ENCODE peak calls at places on chromosomes 2 and 18, in seven cellular contexts. P, Y, F, T, J, H and B are unnamed samples.

GRCh38 chr2:12074126-12074883 is 327.9 kb downstream of the LPIN1 start:
- DNase-seq in P (peak), Y (peak), H (no peak), J (no peak), F (peak), T (no peak), B (no peak)

GRCh38 chr18:43863180-43863579 is 585.9 kb upstream of the SYT4 start:
- DNase-seq in T (no peak), F (no peak), P (no peak), H (no peak), J (no peak), Y (no peak), B (no peak)

GRCh38 chr2:190838492-190838910 is 42.1 kb upstream of the GLS start:
- DNase-seq in P (no peak), H (no peak), Y (no peak), J (no peak), T (no peak), F (no peak), B (no peak)

GRCh38 chr2:119338826-119339561 is 27.6 kb downstream of the C2orf76 start:
- DNase-seq in T (no peak), P (peak), Y (peak), J (no peak), H (no peak), F (no peak), B (no peak)

GRCh38 chr2:160338891-160339290 is 138.8 kb upstream of the ITGB6 start:
- DNase-seq in T (no peak), J (no peak), F (no peak), P (no peak), H (no peak), Y (no peak), B (no peak)

GRCh38 chr2:157355618-157356017 is 30.0 kb upstream of the ERMN start:
- DNase-seq in P (no peak), J (no peak), H (no peak), T (peak), Y (no peak), F (no peak), B (no peak)

GRCh38 chr2:108492364-108492763 is 41.9 kb upstream of the LIMS1 start:
- DNase-seq in J (peak), T (no peak), P (no peak), H (no peak), Y (no peak), F (no peak), B (no peak)

GRCh38 chr2:216700088-216700567 is 4.8 kb upstream of the IGFBP5 start:
- DNase-seq in F (peak), H (no peak), Y (no peak), J (no peak), P (no peak), T (no peak), B (no peak)

GRCh38 chr2:232293191-232293590 is 85.4 kb upstream of the ALPP start:
- DNase-seq in T (no peak), Y (no peak), H (no peak), F (no peak), J (no peak), P (no peak), B (no peak)

GRCh38 chr2:67463810-67464209 is 66.7 kb downstream of the ETAA1 start:
- DNase-seq in J (no peak), T (peak), F (no peak), Y (peak), P (no peak), H (no peak), B (peak)

GRCh38 chr2:236128321-236128720 is 39.9 kb downstream of the GBX2 start:
- DNase-seq in Y (no peak), T (no peak), P (no peak), F (no peak), J (no peak), H (no peak), B (no peak)

DNA sequence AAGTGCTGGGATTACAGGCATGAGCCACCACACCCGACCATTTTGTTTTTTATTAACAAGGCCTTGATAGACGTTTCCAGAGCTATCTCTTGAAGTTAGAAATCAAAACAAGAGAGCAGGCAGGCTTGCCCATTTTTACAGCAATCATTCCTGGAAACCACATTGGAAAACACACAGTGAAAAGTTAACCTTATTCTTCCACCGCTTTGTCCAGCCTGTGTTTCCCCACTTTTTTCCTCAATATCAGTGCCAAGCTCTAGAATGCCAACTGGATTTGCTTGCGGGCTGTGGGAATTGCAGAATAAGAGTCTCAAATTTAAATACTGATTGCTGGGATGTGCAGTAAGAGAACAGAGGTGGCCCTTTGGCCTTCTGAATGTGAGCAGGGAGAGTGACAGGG is 15.7 kb downstream of the CYP1B1 start:
- DNase-seq in Y (no peak), F (no peak), P (no peak), J (no peak), H (no peak), T (no peak), B (no peak)
- TF ChIP-seq JUND in Y (no peak), F (no peak), P (no peak), J (no peak), H (no peak), T (no peak), B (no peak)

GRCh38 chr2:97985998-97986397 is 9.8 kb downstream of the TMEM131 start:
- DNase-seq in F (no peak), P (no peak), Y (no peak), T (no peak), J (no peak), H (no peak), B (no peak)

GRCh38 chr2:97992836-97993825 is 2.6 kb downstream of the TMEM131 start:
- DNase-seq in T (no peak), J (no peak), H (no peak), P (no peak), Y (no peak), F (no peak), B (no peak)

GRCh38 chr2:97991081-97991856 is 4.5 kb downstream of the TMEM131 start:
- DNase-seq in J (no peak), F (no peak), T (no peak), P (no peak), Y (no peak), H (no peak), B (no peak)

GRCh38 chr2:97983698-97984097 is 12.1 kb downstream of the TMEM131 start:
- DNase-seq in T (no peak), F (no peak), P (no peak), H (no peak), J (no peak), Y (no peak), B (no peak)

GRCh38 chr2:97988722-97989121 is 7.0 kb downstream of the TMEM131 start:
- DNase-seq in F (no peak), Y (no peak), T (no peak), J (no peak), H (no peak), P (no peak), B (no peak)
- TF ChIP-seq JUND in F (no peak), Y (no peak), T (no peak), J (no peak), H (no peak), P (no peak), B (no peak)

DNA sequence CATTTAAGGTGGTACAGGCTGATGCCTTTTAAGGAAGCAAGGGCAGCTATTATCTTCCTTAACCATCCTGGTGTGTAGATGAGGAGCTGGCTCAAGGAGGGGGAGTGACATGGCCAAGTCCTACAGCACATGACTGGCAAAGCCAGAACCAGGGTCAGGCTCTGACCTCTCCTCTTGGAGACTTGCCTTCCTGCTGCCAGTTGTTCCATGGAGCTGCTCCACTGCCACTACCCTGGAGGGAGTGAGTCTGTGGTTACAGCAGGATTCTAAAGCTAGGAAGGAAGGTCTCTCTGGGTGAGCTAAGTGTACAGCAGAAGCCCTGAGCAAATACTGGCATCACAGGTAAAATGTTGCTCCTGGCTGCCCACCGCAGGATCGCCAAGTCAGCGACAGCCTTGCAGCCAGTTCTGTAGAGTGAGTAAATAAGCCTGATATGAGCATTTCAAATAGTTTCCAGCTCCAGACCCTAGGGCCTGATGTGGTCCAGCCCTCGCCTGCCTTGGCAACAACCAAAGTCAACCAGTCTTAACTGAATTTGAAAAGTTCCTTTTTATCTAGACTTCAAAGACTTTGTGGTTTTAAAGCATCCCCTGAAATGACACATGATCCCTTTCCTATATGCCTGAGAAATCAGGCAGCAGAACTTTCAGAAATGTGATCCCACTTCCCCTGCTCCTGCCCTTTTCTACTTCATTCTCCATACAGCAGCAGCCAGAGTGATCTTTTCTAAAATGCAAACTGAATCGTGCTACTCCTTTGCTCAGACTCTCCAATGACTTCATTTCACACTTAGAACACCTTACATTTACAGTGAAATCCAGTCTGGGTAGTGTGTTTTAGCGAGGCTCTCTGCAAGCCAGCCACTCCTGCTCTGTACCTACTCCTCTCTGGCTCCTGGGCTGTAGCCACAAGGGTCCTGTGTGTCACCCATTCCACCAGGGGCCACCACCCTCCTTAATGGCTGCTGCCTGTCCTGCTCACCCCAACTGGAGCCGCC is 114.3 kb downstream of the MGAT5 start:
- DNase-seq in F (no peak), T (no peak), H (no peak), J (peak), Y (no peak), P (no peak), B (no peak)
- TF ChIP-seq JUND in F (no peak), T (no peak), H (no peak), J (no peak), Y (no peak), P (no peak), B (no peak)

GRCh38 chr2:65128297-65129190 is 1.4 kb downstream of the RAB1A start:
- DNase-seq in Y (no peak), P (no peak), H (no peak), T (no peak), F (no peak), J (no peak), B (no peak)

GRCh38 chr2:65130440-65131175 is 702 bp upstream of the RAB1A start:
- DNase-seq in Y (no peak), J (no peak), P (peak), H (no peak), T (no peak), F (no peak), B (no peak)

GRCh38 chr2:65129613-65130439 is at the start of gene RAB1A:
- DNase-seq in P (peak), F (peak), Y (peak), J (peak), T (peak), H (peak), B (peak)

GRCh38 chr2:65133626-65134025 is 3.7 kb upstream of the RAB1A start:
- DNase-seq in P (no peak), H (no peak), J (no peak), Y (peak), F (no peak), T (no peak), B (no peak)

DNA sequence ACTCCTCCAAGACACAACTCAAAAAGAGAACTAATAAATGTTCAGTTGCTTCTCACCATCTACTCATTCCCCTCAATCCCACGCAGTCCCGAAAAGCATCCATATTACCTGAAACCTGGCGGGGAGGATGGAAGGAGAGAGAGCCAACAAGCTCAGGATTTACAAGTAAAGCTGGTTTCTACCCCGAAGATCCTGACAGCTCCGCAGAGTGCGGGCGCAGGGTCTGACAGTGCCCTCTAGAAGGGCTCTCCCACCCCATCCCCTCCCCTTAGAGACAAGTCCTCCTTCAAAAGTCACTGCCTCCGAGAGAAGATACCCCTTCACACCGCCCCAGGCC is 662 bp downstream of the RAB1A start:
- DNase-seq in Y (no peak), P (no peak), F (no peak), H (no peak), J (no peak), T (no peak), B (peak)
- TF ChIP-seq JUND in Y (no peak), P (no peak), F (no peak), H (no peak), J (no peak), T (no peak), B (no peak)

GRCh38 chr2:233711312-233712008 is 1.2 kb upstream of the UGT1A5 start:
- DNase-seq in J (peak), T (peak), F (peak), P (peak), Y (peak), H (peak), B (peak)
- TF ChIP-seq JUND in J (no peak), T (no peak), F (no peak), P (no peak), Y (no peak), H (no peak), B (no peak)

GRCh38 chr18:79684787-79685186 is 5.2 kb downstream of the CTDP1 start:
- DNase-seq in Y (no peak), J (no peak), H (no peak), P (no peak), F (peak), T (no peak), B (no peak)

GRCh38 chr18:79685281-79685680 is 5.7 kb downstream of the CTDP1 start:
- DNase-seq in Y (no peak), P (no peak), J (no peak), T (no peak), F (peak), H (no peak), B (no peak)

GRCh38 chr18:79690071-79690470 is 10.5 kb downstream of the CTDP1 start:
- DNase-seq in Y (no peak), T (no peak), H (no peak), F (peak), J (no peak), P (no peak), B (no peak)

GRCh38 chr18:79685971-79686370 is 6.4 kb downstream of the CTDP1 start:
- DNase-seq in J (no peak), T (no peak), F (no peak), Y (no peak), H (no peak), P (no peak), B (no peak)

GRCh38 chr18:79687806-79688205 is 8.2 kb downstream of the CTDP1 start:
- DNase-seq in P (no peak), F (peak), H (no peak), J (no peak), Y (no peak), T (no peak), B (peak)
- TF ChIP-seq JUND in P (no peak), F (no peak), H (no peak), J (no peak), Y (no peak), T (no peak), B (no peak)

DNA sequence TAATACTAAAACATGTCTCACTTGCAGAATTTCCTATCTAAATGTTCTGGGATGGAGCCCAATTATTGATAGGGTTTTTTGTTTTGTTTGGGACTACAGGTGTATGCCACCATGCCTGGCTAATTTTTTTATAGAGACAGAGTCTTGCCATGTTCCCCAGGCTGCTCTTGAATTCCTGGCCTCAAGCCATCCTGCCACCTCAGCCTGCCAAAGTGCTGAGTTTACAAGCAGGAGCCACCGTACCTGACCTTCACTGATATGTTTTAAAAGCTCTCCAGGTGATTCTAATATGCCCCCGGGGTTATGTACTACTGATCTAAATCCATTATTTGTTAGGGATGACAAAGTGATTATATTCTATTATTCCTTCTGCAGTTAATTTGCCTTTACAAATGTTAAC is 2.2 kb downstream of the ELAC1 start:
- DNase-seq in J (no peak), Y (no peak), H (no peak), P (no peak), F (no peak), T (no peak), B (no peak)
- TF ChIP-seq JUND in J (no peak), Y (no peak), H (no peak), P (no peak), F (no peak), T (no peak), B (peak)

DNA sequence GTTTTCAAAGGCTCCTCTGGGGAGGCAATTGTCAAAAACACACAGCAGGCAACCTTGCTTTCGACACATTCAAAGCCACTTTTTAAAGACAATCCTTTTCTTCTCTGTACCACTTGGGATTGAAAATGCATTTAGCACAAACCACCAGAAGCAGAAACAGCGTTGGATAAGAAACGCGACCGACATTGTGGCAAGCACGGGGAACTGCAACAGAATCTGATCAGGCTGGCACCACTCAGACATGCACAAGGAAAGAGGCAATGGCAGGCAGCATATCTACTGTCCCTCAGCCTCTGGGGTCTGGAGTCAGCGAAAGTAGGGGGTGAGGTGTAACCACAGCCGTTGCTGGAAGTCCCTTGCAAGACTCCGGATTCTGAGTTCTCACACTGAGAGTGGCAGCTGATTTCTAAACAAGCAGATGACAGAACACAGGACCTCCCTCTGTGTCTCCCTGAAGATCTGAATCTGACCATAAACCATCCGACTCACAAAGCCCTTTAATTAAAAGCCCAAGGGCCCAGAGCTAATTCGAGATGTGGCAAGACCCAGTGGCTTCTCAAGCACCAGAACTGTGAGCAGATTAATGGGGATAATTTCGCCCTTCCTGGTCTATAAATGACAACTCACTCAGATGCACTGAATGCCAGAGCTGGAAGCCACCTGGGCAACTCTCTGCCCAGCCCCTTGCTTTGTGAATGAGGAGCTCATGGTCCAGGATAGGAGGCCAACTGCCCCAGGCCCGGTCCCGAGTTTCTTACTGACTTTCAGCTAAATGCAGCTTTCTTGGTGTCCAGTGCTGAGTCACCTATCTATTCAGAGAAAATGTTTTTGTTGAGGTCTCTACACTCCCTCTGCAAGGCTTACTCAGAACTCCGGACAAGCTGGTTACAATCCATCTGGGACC is 29.6 kb downstream of the CYRIA start:
- DNase-seq in T (no peak), F (peak), H (no peak), P (no peak), J (no peak), Y (peak), B (peak)
- TF ChIP-seq JUND in T (no peak), F (no peak), H (no peak), P (no peak), J (no peak), Y (peak), B (no peak)

DNA sequence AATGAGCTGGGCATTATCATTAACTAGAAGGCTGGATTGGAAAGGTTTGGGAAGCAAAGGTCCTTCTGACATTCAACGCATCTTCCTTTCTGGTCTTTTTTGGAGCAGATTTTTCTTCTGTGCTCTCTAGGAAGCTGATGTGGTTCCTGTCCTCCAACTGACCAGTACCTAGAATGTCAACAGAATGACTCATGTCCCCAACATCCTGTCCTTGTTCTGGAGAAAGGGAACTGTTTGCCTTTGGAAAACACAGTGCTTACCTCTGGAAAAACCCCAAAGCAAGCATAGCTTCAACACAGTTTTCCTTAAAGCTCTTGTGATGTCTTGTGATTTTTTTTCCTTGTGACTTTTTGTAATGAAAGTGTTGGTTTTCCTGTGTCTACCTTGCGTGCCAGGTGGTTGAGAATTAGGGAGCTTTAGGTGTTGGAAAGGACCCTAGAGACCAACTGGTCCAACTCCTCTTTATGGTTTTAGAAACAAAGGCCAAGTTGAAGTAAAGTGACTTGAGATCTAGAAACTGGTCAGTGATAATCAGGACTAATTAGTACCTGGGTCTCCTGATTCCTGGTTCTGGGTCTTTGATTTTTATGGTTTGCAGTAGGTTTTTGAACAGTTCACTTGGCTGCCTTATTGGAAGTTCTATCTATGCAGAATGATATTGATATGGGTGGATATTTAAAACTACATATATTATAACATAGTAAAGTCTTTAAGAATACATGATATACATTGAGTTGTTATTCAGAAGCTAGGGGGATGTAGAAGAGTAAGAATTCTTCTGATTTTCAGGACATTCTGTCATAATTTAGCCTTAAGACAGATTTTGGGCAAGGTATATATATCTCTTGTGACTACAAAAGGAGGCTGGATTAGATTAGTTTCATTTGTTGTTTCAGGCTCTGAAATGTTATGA is 70.5 kb downstream of the FMNL2 start:
- DNase-seq in F (no peak), H (no peak), P (no peak), T (peak), J (peak), Y (no peak), B (peak)
- TF ChIP-seq JUND in F (peak), H (no peak), P (no peak), T (peak), J (peak), Y (no peak), B (no peak)